ENCODE peak calls at places on chromosomes 13 and 19, in ten cellular contexts. A is Peyer's patch, Q is uterus, C is heart left ventricle, N is esophagus muscularis mucosa, H is GM12891, P is A549, R is tibial nerve, I is adrenal gland, Z is erythroblast. K is an unnamed sample.

GRCh38 chr19:9342610-9343304 is 18.8 kb downstream of the ZNF559 start:
- DNase-seq in A (no peak), Q (no peak), C (no peak), N (no peak), H (no peak), P (peak), R (no peak), I (no peak), Z (peak), K (no peak)

GRCh38 chr13:101536079-101536478 is 83.6 kb downstream of the ITGBL1 start:
- DNase-seq in A (no peak), Q (no peak), C (no peak), N (no peak), H (no peak), P (no peak), R (no peak), I (no peak), Z (no peak), K (no peak)

GRCh38 chr19:29668746-29669609 is 3.7 kb downstream of the PLEKHF1 start:
- DNase-seq in A (no peak), Q (no peak), C (no peak), N (no peak), H (no peak), P (no peak), R (no peak), I (no peak), Z (no peak), K (no peak)

GRCh38 chr13:24454100-24454499 is 58.5 kb downstream of the PARP4 start:
- DNase-seq in A (no peak), Q (no peak), C (no peak), N (no peak), H (no peak), P (no peak), R (no peak), I (no peak), Z (no peak), K (no peak)

GRCh38 chr13:62320129-62320724 is 904.6 kb upstream of the PCDH20 start:
- DNase-seq in A (no peak), Q (no peak), C (no peak), N (no peak), H (no peak), P (peak), R (no peak), I (no peak), Z (peak), K (no peak)

GRCh38 chr13:51017516-51017915 is 93.6 kb downstream of the C13orf42 start:
- DNase-seq in A (no peak), Q (no peak), C (no peak), N (peak), H (no peak), P (no peak), R (no peak), I (no peak), Z (no peak), K (no peak)

GRCh38 chr19:58305932-58306323 is 751 bp downstream of the ERVK3-1 start:
- DNase-seq in A (peak), Q (no peak), C (no peak), N (no peak), H (no peak), P (no peak), R (no peak), I (no peak), Z (no peak), K (no peak)

GRCh38 chr13:109881961-109882558 is 95.7 kb upstream of the IRS2 start:
- DNase-seq in A (no peak), Q (no peak), C (no peak), N (peak), H (no peak), P (no peak), R (no peak), I (no peak), Z (no peak), K (no peak)

GRCh38 chr13:24172071-24172470 is 11.6 kb downstream of the SPATA13 start:
- DNase-seq in A (no peak), Q (no peak), C (no peak), N (no peak), H (no peak), P (no peak), R (no peak), I (no peak), Z (no peak), K (no peak)

DNA sequence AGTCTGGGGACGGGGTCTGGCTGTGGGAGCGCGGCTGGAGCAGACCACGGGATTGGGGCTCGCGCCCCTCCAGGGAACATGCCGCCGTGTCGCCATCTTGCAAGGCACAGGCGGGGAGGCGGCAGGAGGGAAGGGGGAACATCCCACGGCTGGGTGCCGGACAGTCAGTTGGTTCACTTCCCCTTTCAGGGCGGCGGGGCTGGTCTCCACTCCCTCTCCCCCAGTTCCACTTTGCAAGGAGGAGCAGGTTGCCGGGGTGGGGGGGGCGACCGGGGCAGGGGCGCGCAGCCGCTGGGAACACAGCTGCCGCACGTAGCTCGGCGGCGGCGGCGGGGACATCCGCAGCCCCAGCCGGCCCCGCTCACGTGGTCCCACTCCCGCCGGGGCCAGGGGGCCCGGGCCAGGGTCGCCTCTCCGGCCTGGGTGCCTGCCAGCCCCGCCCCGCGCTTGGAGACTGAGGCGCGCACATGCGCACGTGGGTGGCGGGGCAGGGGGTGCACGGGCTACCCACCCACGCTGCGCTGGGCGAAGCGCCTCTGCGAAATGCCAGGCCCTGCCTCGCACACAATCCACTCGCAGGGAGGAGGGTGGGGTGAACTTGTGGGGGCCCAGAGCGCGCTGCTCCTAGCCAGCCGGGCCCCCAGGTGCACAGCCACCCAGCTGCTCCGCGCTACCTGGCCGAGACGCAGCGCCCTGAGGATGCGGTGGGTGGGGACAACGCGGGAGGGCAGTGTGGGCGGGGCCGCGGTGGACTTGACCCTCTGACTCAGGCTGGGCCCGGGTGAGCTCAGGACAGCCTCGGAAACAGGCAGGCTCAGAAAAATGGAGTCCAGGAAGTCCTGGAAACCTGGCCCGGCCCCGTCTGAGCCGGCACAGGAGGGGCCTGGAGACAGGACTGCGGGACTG is 6.4 kb downstream of the KLF16 start:
- DNase-seq in A (peak), Q (peak), C (peak), N (peak), H (peak), P (peak), R (peak), I (peak), Z (peak), K (peak)
- TF ChIP-seq POLR2A in A (peak), Q (no peak), C (no peak), N (no peak), H (no peak), P (no peak), R (no peak), I (peak), Z (no peak), K (no peak)

DNA sequence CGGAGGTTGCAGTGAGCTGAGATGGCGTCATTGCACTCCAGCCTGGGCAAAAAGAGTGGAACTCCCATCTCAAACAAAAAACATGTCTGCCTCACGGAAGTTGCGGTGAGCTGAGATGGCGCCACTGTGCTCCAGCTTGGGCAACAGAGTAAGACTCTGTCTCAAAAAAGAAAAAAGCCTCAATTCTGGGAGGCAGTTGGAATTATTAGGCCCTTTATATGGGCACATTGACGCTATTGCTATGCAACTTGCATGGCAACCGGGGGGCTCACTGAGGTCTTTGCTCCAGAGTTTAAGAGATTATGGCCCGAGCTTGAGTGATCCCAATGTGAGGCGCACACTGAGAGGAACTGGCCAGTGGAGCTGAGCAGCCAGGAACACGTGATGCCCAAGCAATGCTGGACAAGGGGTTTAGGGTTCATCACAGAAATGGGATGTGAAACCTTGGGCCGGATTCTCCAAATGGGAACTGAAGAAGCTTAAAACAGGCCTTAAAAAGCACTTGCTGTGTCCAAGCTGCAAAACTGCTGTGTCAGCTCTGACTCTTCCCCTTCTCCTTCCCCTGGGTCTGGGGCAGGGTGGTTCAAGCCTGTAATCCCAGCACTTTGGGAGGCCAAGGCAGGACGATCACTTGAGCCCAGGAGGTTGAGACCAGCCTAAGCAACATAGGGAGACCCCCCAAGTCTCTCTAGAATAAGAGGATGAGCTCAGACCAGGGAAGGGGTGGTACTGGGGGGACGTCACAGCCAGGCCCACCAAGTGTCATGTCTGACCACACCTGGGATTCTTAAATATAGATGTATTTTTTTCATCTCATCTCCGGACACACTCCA is 2.5 kb downstream of the FTL start:
- DNase-seq in A (no peak), Q (no peak), C (peak), N (no peak), H (no peak), P (peak), R (peak), I (peak), Z (no peak), K (no peak)
- TF ChIP-seq POLR2A in A (no peak), Q (no peak), C (no peak), N (no peak), H (peak), P (peak), R (peak), I (peak), Z (peak), K (no peak)

DNA sequence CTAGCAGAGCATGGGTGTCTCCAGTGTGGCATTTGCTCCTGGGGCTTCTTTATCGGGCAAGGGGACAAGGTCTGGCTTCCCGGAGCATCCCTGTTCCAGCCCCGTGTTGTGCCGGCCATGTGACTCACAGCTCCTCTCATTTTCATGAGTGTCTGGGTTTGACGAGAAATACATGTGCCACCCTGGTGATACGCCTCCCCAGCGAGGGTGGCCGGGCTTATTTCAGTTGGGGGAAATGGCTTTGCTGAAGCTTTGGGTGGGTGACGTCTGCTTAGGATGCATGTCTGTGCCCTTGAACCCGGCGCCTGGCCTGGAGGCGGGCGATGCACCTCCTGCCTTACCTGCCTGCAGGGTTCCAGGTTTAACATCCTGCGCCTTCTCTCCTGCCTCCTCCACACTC is 61.9 kb upstream of the LDLR start:
- DNase-seq in A (no peak), Q (no peak), C (no peak), N (no peak), H (no peak), P (no peak), R (no peak), I (no peak), Z (no peak), K (no peak)
- TF ChIP-seq POLR2A in A (no peak), Q (no peak), C (no peak), N (no peak), H (no peak), P (no peak), R (no peak), I (no peak), Z (no peak), K (no peak)

GRCh38 chr19:1154731-1155351 is 19.2 kb downstream of the SBNO2 start:
- DNase-seq in A (peak), Q (peak), C (peak), N (no peak), H (no peak), P (peak), R (peak), I (peak), Z (no peak), K (peak)
- TF ChIP-seq POLR2A in A (no peak), Q (peak), C (no peak), N (peak), H (no peak), P (no peak), R (peak), I (peak), Z (no peak), K (no peak)

GRCh38 chr19:45406957-45407375 is 522 bp downstream of the POLR1G start:
- DNase-seq in A (no peak), Q (no peak), C (no peak), N (no peak), H (no peak), P (no peak), R (no peak), I (no peak), Z (peak), K (no peak)

GRCh38 chr19:45408121-45408520 is 1.7 kb downstream of the POLR1G start:
- DNase-seq in A (no peak), Q (no peak), C (no peak), N (no peak), H (no peak), P (no peak), R (no peak), I (no peak), Z (no peak), K (no peak)

GRCh38 chr19:45405435-45406164 is 731 bp upstream of the PPP1R13L start:
- DNase-seq in A (peak), Q (peak), C (peak), N (peak), H (peak), P (peak), R (peak), I (peak), Z (peak), K (peak)

GRCh38 chr19:45406165-45406956 is at the start of gene POLR1G:
- DNase-seq in A (peak), Q (peak), C (peak), N (peak), H (peak), P (peak), R (peak), I (peak), Z (peak), K (peak)

DNA sequence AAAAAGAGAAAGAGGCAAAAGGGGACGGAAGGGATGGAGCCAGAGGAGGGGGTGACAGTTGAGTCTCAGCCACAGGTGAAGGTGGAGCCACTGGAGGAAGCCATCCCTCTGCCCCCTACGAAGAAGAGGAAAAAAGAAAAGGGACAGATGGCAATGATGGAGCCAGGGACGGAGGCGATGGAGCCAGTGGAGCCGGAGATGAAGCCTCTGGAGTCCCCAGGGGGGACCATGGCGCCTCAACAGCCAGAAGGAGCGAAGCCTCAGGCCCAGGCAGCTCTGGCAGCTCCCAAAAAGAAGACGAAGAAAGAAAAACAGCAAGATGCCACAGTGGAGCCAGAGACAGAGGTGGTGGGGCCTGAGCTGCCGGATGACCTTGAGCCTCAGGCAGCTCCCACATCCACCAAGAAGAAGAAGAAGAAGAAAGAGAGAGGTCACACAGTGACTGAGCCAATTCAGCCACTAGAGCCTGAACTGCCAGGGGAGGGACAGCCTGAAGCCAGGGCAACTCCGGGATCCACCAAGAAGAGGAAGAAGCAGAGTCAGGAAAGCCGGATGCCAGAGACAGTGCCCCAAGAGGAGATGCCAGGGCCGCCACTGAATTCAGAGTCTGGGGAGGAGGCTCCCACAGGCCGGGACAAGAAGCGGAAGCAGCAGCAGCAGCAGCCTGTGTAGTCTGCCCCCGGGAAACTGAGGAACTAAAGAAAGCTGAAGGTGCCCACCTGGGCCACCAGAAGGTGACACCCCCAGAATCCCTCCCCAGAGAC is 2.6 kb downstream of the POLR1G start:
- DNase-seq in A (no peak), Q (no peak), C (no peak), N (no peak), H (no peak), P (no peak), R (no peak), I (no peak), Z (no peak), K (no peak)
- TF ChIP-seq POLR2A in A (no peak), Q (no peak), C (no peak), N (no peak), H (no peak), P (no peak), R (no peak), I (no peak), Z (no peak), K (no peak)